ENCODE peak calls at places on chromosomes 2 and 18, in eight cellular contexts. K is suprapubic skin, H is A549, A is HCT116, L is sigmoid colon, Z is heart left ventricle, N is IMR-90, M is breast epithelium. I is an unnamed sample.

GRCh38 chr2:124693156-124693555 is 668.1 kb downstream of the CNTNAP5 start:
- DNase-seq in K (no peak), A (no peak), H (no peak), M (no peak), N (no peak), Z (no peak), L (no peak), I (no peak)

GRCh38 chr2:157321514-157321913 is 4.1 kb downstream of the ERMN start:
- DNase-seq in A (no peak), K (no peak), H (no peak), Z (no peak), M (no peak), L (no peak), N (no peak), I (no peak)

GRCh38 chr2:207632575-207633492 is 7.6 kb upstream of the METTL21A start:
- DNase-seq in L (no peak), K (no peak), A (no peak), M (no peak), H (peak), Z (no peak), N (peak), I (no peak)

GRCh38 chr2:99662761-99663341 is 173.0 kb upstream of the REV1 start:
- DNase-seq in K (no peak), M (peak), N (peak), Z (no peak), A (no peak), H (no peak), L (no peak), I (no peak)

GRCh38 chr2:39033980-39034379 is 86.9 kb downstream of the SOS1 start:
- DNase-seq in L (no peak), H (no peak), K (no peak), M (no peak), N (peak), Z (no peak), A (no peak), I (no peak)

GRCh38 chr18:63137999-63138448 is 181.5 kb downstream of the BCL2 start:
- DNase-seq in N (no peak), M (no peak), L (no peak), A (no peak), H (no peak), K (no peak), Z (peak), I (no peak)

GRCh38 chr2:119366161-119366648 is 429 bp downstream of the C2orf76 start:
- DNase-seq in A (no peak), M (no peak), K (no peak), N (peak), H (no peak), L (peak), Z (no peak), I (no peak)

GRCh38 chr18:8247700-8248099 is 361.5 kb upstream of the RAB12 start:
- DNase-seq in Z (no peak), L (no peak), A (no peak), M (no peak), K (no peak), H (no peak), N (no peak), I (no peak)

GRCh38 chr18:54947115-54947514 is 12.1 kb downstream of the CCDC68 start:
- DNase-seq in M (no peak), Z (peak), L (no peak), H (no peak), A (no peak), K (no peak), N (no peak), I (no peak)

GRCh38 chr2:64356906-64357305 is 97.1 kb upstream of the LGALSL start:
- DNase-seq in H (no peak), L (no peak), K (no peak), M (no peak), A (no peak), Z (no peak), N (no peak), I (peak)

GRCh38 chr2:73101626-73102256 is 11.0 kb downstream of the RAB11FIP5 start:
- DNase-seq in L (no peak), N (no peak), H (no peak), Z (no peak), A (no peak), M (no peak), K (no peak), I (no peak)

GRCh38 chr2:75182606-75183005 is 16.7 kb downstream of the TACR1 start:
- DNase-seq in A (no peak), M (no peak), N (no peak), K (no peak), L (no peak), Z (no peak), H (no peak), I (no peak)

GRCh38 chr2:75190271-75190990 is 8.9 kb downstream of the TACR1 start:
- DNase-seq in K (no peak), Z (no peak), L (no peak), N (no peak), A (no peak), H (no peak), M (no peak), I (no peak)

GRCh38 chr2:75192496-75192895 is 6.8 kb downstream of the TACR1 start:
- DNase-seq in L (no peak), M (no peak), Z (no peak), K (no peak), A (no peak), N (no peak), H (no peak), I (no peak)

GRCh38 chr2:75186829-75187228 is 12.5 kb downstream of the TACR1 start:
- DNase-seq in M (no peak), K (no peak), Z (no peak), L (peak), A (no peak), H (no peak), N (no peak), I (no peak)
- H3K4me3 ChIP-seq in M (no peak), K (no peak), Z (no peak), L (no peak), A (no peak), H (no peak), N (no peak), I (no peak)

GRCh38 chr2:121688820-121689219 is 39.6 kb upstream of the CLASP1 start:
- DNase-seq in Z (no peak), M (no peak), K (no peak), A (no peak), N (no peak), H (no peak), L (peak), I (no peak)

GRCh38 chr2:121686218-121686617 is 37.0 kb upstream of the CLASP1 start:
- DNase-seq in M (no peak), N (no peak), A (no peak), H (no peak), Z (no peak), L (peak), K (no peak), I (no peak)

GRCh38 chr2:121690095-121690494 is 40.8 kb upstream of the CLASP1 start:
- DNase-seq in K (no peak), A (no peak), H (no peak), M (no peak), N (no peak), Z (no peak), L (peak), I (no peak)

GRCh38 chr2:121694398-121695178 is 42.1 kb downstream of the NIFK start:
- DNase-seq in K (no peak), H (no peak), A (no peak), N (peak), L (peak), Z (no peak), M (no peak), I (no peak)

DNA sequence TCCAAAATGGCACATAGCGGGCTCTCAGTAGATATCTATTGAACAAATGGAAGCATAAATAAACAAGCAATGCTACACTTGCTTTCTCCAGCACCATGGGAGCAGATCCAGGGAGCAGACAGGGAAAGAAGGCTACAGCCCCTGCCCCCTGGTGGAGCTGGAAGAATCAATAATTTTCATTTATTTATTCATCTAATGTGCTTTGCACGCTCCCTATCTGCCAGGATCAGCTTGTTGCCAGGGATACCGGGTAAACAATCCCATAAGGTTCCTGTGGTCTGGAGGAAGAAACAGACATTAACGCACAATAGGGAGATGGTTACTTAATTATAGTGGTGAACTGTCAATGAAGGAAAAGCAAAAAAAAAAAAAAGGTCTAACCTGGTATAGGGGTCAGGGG is 40.1 kb upstream of the CLASP1 start:
- DNase-seq in K (no peak), L (peak), Z (peak), A (no peak), M (no peak), N (peak), H (peak), I (no peak)
- TF ChIP-seq CTCF in K (peak), L (no peak), Z (peak), A (peak), M (peak), N (peak), H (peak), I (no peak)

DNA sequence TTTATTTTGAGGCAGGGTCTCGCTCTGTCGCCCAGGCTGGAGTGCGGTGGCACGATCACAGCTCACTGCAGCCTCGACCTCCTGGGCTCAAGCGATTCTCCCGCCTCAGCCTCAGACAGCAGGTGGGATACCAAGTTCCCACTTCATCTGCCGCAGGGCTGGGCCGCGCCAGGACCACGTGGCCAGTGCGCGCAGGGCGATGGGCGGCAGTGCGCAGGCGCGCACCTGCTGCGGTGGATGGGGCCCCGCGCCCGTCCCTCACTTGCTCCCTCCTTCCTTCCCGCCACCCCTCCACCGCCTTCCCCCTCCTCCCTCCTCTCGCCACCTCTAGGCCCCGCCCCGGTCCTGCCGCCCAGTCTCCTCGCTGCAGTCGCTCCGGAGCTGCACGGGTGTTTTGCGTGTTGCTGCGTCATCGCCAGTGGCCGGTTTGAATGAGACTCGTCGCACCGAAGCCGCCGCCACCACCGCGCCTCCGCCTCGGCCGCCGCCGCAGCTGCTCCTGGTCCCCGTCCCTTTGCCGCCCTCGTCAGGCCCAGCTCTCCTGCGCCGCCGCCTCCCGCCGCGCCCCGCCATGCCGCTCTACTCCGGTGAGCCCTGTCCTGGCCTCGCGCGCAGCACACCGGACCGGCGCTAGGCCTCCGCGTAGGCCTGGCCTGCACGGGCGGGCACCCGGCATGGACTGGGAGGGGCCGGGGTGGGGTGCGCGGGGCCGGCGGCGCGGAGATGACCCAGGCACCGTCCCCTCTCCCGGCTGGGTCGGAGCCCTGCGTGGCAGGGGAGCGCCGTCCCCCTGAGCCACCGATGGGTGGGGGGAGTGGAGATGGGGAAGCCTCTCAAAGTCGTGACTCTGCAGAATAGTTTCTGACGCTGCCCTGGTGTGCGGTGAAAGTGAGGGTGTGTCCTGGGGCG is at the start of gene USP14:
- DNase-seq in K (peak), M (peak), H (peak), A (peak), Z (peak), L (peak), N (peak), I (no peak)
- TF ChIP-seq POLR2A in K (no peak), M (no peak), H (peak), A (no peak), Z (peak), L (no peak), N (peak), I (peak)

GRCh38 chr2:177260398-177260797 is 4.1 kb downstream of the NFE2L2 start:
- DNase-seq in A (no peak), Z (no peak), K (no peak), L (no peak), M (no peak), N (no peak), H (no peak), I (no peak)
- H3K4me3 ChIP-seq in A (no peak), Z (no peak), K (peak), L (no peak), M (no peak), N (peak), H (peak), I (peak)

DNA sequence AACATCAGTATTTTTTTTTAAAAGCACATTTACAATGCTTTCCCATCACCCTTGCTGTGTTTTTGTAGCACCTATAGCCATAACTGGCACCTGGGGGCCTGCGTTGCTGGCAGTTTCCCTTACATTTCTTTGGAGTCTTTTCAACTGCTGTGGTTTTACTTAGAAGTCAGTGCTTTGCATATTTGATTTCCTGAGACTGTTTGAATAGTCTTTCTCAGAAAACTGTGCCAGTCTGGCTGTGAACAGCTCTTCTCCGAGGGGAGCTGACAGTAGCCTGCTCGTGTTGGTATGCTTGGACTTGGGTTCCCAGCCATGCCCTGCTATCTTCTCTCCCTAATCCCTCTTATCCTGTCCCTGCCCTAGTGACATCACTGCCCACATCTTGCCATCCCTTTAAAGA is 81.5 kb downstream of the DPP4 start:
- DNase-seq in A (no peak), H (no peak), L (no peak), M (no peak), K (no peak), N (no peak), Z (no peak), I (no peak)
- TF ChIP-seq CTCF in A (no peak), H (no peak), L (no peak), M (no peak), K (no peak), N (no peak), Z (no peak), I (no peak)

GRCh38 chr2:88857951-88858406 is 166.5 kb downstream of the RPIA start:
- DNase-seq in Z (peak), L (no peak), N (peak), K (no peak), A (no peak), M (no peak), H (no peak), I (no peak)
- TF ChIP-seq POLR2A in Z (no peak), L (no peak), N (no peak), K (no peak), A (no peak), M (no peak), H (no peak), I (no peak)

GRCh38 chr2:128689971-128690370 is 371.3 kb upstream of the HS6ST1 start:
- DNase-seq in K (no peak), L (no peak), H (no peak), N (no peak), M (no peak), A (no peak), Z (no peak), I (no peak)
- H3K4me3 ChIP-seq in K (no peak), L (no peak), H (no peak), N (no peak), M (no peak), A (no peak), Z (no peak), I (no peak)

GRCh38 chr2:80525152-80525551 is 220.6 kb upstream of the LRRTM1 start:
- DNase-seq in K (no peak), L (no peak), H (no peak), M (no peak), Z (no peak), N (no peak), A (no peak), I (no peak)
- TF ChIP-seq CTCF in K (no peak), L (no peak), H (no peak), M (no peak), Z (no peak), N (no peak), A (no peak), I (no peak)

DNA sequence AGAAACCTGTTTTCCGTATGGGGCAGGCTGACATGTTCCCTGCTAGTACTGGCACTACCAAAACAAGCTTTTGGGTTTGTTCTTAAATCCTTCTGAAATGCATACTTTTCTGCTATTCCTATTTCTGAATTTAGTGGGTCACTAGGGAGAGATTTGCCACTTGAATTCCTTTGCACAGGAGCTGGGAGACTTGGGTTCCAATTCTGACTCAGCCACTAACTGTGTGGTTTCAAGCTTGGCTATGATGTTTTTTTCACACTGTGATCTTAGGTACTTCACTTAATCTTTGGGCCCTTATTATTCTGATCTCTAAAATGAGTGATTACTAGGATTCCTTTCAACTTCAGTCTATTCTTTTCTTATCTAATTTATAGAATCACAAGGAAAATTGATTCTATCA is 105.5 kb downstream of the BCL11A start:
- DNase-seq in L (no peak), M (no peak), H (no peak), A (no peak), Z (no peak), N (no peak), K (no peak), I (no peak)
- TF ChIP-seq POLR2A in L (no peak), M (no peak), H (no peak), A (no peak), Z (no peak), N (no peak), K (no peak), I (no peak)